ENCODE peak calls at places on chromosome 14, in four cellular contexts. W is dorsolateral prefrontal cortex, T is NT2/D1, Y is stomach. L is an unnamed sample. For H3K27me3, the result is how much of the 10 kb centered on the place peaks cover.

GRCh38 chr14:23055621-23056256 is 1.6 kb downstream of the CDH24 start:
- DNase-seq in T (no peak), W (no peak), Y (no peak), L (no peak)

GRCh38 chr14:100633406-100633805 is 46.2 kb upstream of the BEGAIN start:
- DNase-seq in T (no peak), Y (no peak), W (no peak), L (no peak)

GRCh38 chr14:53432378-53432802 is 279.3 kb upstream of the DDHD1 start:
- DNase-seq in T (peak), W (no peak), Y (no peak), L (peak)

GRCh38 chr14:54622189-54622958 is 55.4 kb downstream of the SAMD4A start:
- DNase-seq in Y (no peak), T (no peak), W (no peak), L (no peak)

GRCh38 chr14:74601982-74602381 is 10.1 kb downstream of the LTBP2 start:
- DNase-seq in W (no peak), Y (no peak), T (no peak), L (peak)

GRCh38 chr14:49991491-49991890 is 98.6 kb downstream of the ARF6 start:
- DNase-seq in T (no peak), W (no peak), Y (no peak), L (no peak)

GRCh38 chr14:21036746-21037145 is 2.1 kb upstream of the RNASE13 start:
- DNase-seq in T (no peak), W (no peak), Y (no peak), L (no peak)

GRCh38 chr14:61646366-61647101 is 48.8 kb upstream of the HIF1A start:
- DNase-seq in Y (no peak), W (no peak), T (no peak), L (no peak)

GRCh38 chr14:103569436-103569835 is 6.7 kb downstream of the COA8 start:
- DNase-seq in Y (no peak), T (no peak), W (no peak), L (no peak)

GRCh38 chr14:70192915-70193314 is 4.2 kb upstream of the SLC8A3 start:
- DNase-seq in T (no peak), Y (no peak), W (no peak), L (no peak)

GRCh38 chr14:23694085-23694975 is 58.2 kb downstream of the DHRS2 start:
- DNase-seq in W (no peak), Y (no peak), T (no peak), L (peak)

GRCh38 chr14:59332727-59333126 is 132.5 kb downstream of the GPR135 start:
- DNase-seq in Y (no peak), W (no peak), T (no peak), L (no peak)

GRCh38 chr14:91114079-91115065 is 499 bp downstream of the DGLUCY start:
- DNase-seq in W (peak), Y (peak), T (peak), L (peak)

GRCh38 chr14:59176764-59177163 is 11.7 kb upstream of the DAAM1 start:
- DNase-seq in T (no peak), W (no peak), Y (no peak), L (no peak)

GRCh38 chr14:70709726-70710382 is 68.1 kb downstream of the TTC9 start:
- DNase-seq in T (no peak), Y (no peak), W (no peak), L (peak)

GRCh38 chr14:33652566-33653320 is 298.1 kb downstream of the EGLN3 start:
- DNase-seq in W (no peak), Y (no peak), T (no peak), L (no peak)

GRCh38 chr14:100079606-100080005 is 14.4 kb downstream of the EVL start:
- DNase-seq in W (no peak), T (no peak), Y (no peak), L (no peak)

GRCh38 chr14:101757839-101758211 is 3.7 kb upstream of the PPP2R5C start:
- DNase-seq in W (no peak), Y (no peak), T (no peak), L (no peak)
- H3K27me3 ChIP-seq in W (under half), Y (under half), T (under half), L (under half)

GRCh38 chr14:51846631-51847488 is 13.6 kb upstream of the GNG2 start:
- DNase-seq in T (peak), Y (peak), W (no peak), L (no peak)
- H3K4me3 ChIP-seq in T (no peak), Y (peak), W (peak), L (no peak)

GRCh38 chr14:63670692-63671091 is 29.0 kb upstream of the WDR89 start:
- DNase-seq in T (no peak), Y (no peak), W (no peak), L (no peak)
- H3K27me3 ChIP-seq in T (under half), Y (under half), W (under half), L (under half)

GRCh38 chr14:105180598-105181528 is at the start of gene NUDT14:
- DNase-seq in W (peak), T (no peak), Y (peak), L (peak)

GRCh38 chr14:105184461-105184860 is 3.3 kb upstream of the NUDT14 start:
- DNase-seq in T (no peak), Y (no peak), W (no peak), L (no peak)

GRCh38 chr14:105182296-105183020 is 1.3 kb upstream of the NUDT14 start:
- DNase-seq in Y (no peak), T (no peak), W (no peak), L (no peak)

GRCh38 chr14:105179191-105179590 is 1.9 kb downstream of the NUDT14 start:
- DNase-seq in W (no peak), Y (no peak), T (no peak), L (no peak)

GRCh38 chr14:105181542-105182295 is 607 bp upstream of the NUDT14 start:
- DNase-seq in Y (no peak), W (no peak), T (no peak), L (no peak)
- H3K4me3 ChIP-seq in Y (peak), W (no peak), T (peak), L (peak)

GRCh38 chr14:76129851-76130576 is 21.7 kb upstream of the GPATCH2L start:
- DNase-seq in T (no peak), W (no peak), Y (no peak), L (no peak)

GRCh38 chr14:76126066-76126465 is 25.7 kb upstream of the GPATCH2L start:
- DNase-seq in W (no peak), T (no peak), Y (no peak), L (no peak)

GRCh38 chr14:76135722-76136121 is 16.0 kb upstream of the GPATCH2L start:
- DNase-seq in Y (no peak), W (no peak), T (no peak), L (no peak)

GRCh38 chr14:76133103-76133502 is 18.6 kb upstream of the GPATCH2L start:
- DNase-seq in Y (no peak), W (no peak), T (no peak), L (no peak)

DNA sequence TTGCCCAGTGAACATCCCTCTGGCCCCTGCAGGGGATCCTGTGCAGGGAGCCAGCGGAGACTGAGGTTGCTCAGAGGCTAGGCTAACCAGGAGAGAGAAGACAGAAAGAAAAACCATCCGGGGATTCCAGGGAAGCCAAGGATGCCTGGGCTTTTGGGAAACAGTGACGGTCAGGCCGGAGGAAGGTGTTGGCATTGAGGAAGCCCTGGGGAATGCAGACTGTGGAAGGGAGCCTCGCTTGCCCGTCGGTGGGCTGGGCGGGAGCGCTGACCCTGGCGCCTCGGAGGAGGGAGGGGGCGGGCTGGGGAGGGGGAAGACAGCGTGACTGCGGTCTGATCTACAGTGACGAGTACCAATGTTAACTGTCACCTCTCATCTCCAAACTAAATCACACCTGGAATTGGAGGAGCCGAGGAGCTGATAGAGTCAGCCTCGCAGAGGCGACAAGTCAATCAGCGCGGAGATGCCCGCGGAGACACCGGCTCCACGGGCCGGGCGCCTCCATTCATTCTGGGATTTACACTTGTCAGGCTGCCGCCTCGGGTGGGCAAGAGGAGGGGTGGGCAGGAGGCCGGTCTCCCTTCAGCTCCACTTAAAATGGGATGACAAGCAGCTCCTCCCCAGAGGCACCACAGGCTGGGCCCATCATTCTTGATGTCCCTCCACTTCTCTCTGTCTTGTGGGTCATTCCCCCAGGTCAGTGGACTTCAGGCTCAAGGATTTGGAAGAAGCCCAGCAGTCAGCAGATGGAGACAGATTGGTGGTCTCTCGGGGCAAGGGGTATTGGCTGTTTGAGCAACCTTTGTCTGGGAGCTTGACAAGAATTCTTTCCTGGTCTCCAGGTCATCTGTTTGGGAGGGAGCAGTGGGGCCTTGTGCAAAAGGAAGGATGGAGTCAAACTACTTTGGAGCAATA is 20.4 kb upstream of the GPATCH2L start:
- DNase-seq in T (no peak), W (no peak), Y (no peak), L (no peak)
- H3K27me3 ChIP-seq in T (under half), W (under half), Y (under half), L (under half)